ENCODE peak calls at places on chromosomes 1 and 21, in seven cellular contexts. One of them, this sample, is unnamed.

GRCh38 chr1:109266965-109267364 is 16.0 kb downstream of the PSRC1 start:
- DNase-seq in T-helper 9 cell: no peak
- DNase-seq in NCI-H1092 treated with DMSO at 0.1 percent for 48 hours: no peak
- DNase-seq in tibial artery: no peak
- DNase-seq in activated T-helper 1 cell treated with anti-CD3 and anti-CD28 coated beads, Interleukin-12 subunit alpha, Interleukin-12 subunit beta, Interleukin-2, Interleukin-4 antibody, amounts not matched to agents 30 ng/mL and 10 ng/mL and 1 ng/mL, durations not matched to agents 14 hours and 24 hours and 36 hours: no peak
- DNase-seq in glomerular endothelial cell: no peak
- DNase-seq in OCI-LY7: no peak
- DNase-seq in this sample: no peak

GRCh38 chr1:26582836-26583460 is 53.4 kb downstream of the RPS6KA1 start:
- DNase-seq in OCI-LY7: no peak
- DNase-seq in tibial artery: peak; percentile 77
- DNase-seq in glomerular endothelial cell: no peak
- DNase-seq in activated T-helper 1 cell treated with anti-CD3 and anti-CD28 coated beads, Interleukin-12 subunit alpha, Interleukin-12 subunit beta, Interleukin-2, Interleukin-4 antibody, amounts not matched to agents 30 ng/mL and 10 ng/mL and 1 ng/mL, durations not matched to agents 14 hours and 24 hours and 36 hours: peak; percentile 37
- DNase-seq in T-helper 9 cell: no peak
- DNase-seq in NCI-H1092 treated with DMSO at 0.1 percent for 48 hours: no peak
- DNase-seq in this sample: peak; percentile 67

GRCh38 chr21:45365608-45366241 is 39.2 kb upstream of the COL18A1 start:
- DNase-seq in activated T-helper 1 cell treated with anti-CD3 and anti-CD28 coated beads, Interleukin-12 subunit alpha, Interleukin-12 subunit beta, Interleukin-2, Interleukin-4 antibody, amounts not matched to agents 30 ng/mL and 10 ng/mL and 1 ng/mL, durations not matched to agents 14 hours and 24 hours and 36 hours: no peak
- DNase-seq in NCI-H1092 treated with DMSO at 0.1 percent for 48 hours: no peak
- DNase-seq in glomerular endothelial cell: peak; percentile 48
- DNase-seq in tibial artery: no peak
- DNase-seq in OCI-LY7: no peak
- DNase-seq in T-helper 9 cell: no peak
- DNase-seq in this sample: no peak

GRCh38 chr1:172977296-172978027 is 73.3 kb downstream of the TNFSF18 start:
- DNase-seq in glomerular endothelial cell: no peak
- DNase-seq in T-helper 9 cell: no peak
- DNase-seq in NCI-H1092 treated with DMSO at 0.1 percent for 48 hours: no peak
- DNase-seq in OCI-LY7: no peak
- DNase-seq in activated T-helper 1 cell treated with anti-CD3 and anti-CD28 coated beads, Interleukin-12 subunit alpha, Interleukin-12 subunit beta, Interleukin-2, Interleukin-4 antibody, amounts not matched to agents 30 ng/mL and 10 ng/mL and 1 ng/mL, durations not matched to agents 14 hours and 24 hours and 36 hours: no peak
- DNase-seq in tibial artery: no peak
- DNase-seq in this sample: no peak

GRCh38 chr1:203954788-203955552 is 93.6 kb downstream of the SNRPE start:
- DNase-seq in NCI-H1092 treated with DMSO at 0.1 percent for 48 hours: no peak
- DNase-seq in T-helper 9 cell: no peak
- DNase-seq in glomerular endothelial cell: no peak
- DNase-seq in activated T-helper 1 cell treated with anti-CD3 and anti-CD28 coated beads, Interleukin-12 subunit alpha, Interleukin-12 subunit beta, Interleukin-2, Interleukin-4 antibody, amounts not matched to agents 30 ng/mL and 10 ng/mL and 1 ng/mL, durations not matched to agents 14 hours and 24 hours and 36 hours: no peak
- DNase-seq in tibial artery: no peak
- DNase-seq in OCI-LY7: peak; percentile 78
- DNase-seq in this sample: no peak

GRCh38 chr1:67953301-67953700 is 97.1 kb downstream of the DIRAS3 start:
- DNase-seq in NCI-H1092 treated with DMSO at 0.1 percent for 48 hours: no peak
- DNase-seq in T-helper 9 cell: no peak
- DNase-seq in activated T-helper 1 cell treated with anti-CD3 and anti-CD28 coated beads, Interleukin-12 subunit alpha, Interleukin-12 subunit beta, Interleukin-2, Interleukin-4 antibody, amounts not matched to agents 30 ng/mL and 10 ng/mL and 1 ng/mL, durations not matched to agents 14 hours and 24 hours and 36 hours: no peak
- DNase-seq in tibial artery: no peak
- DNase-seq in OCI-LY7: no peak
- DNase-seq in glomerular endothelial cell: peak; percentile 4
- DNase-seq in this sample: no peak

GRCh38 chr1:151478923-151479322 is 19.6 kb upstream of the POGZ start:
- DNase-seq in tibial artery: no peak
- DNase-seq in activated T-helper 1 cell treated with anti-CD3 and anti-CD28 coated beads, Interleukin-12 subunit alpha, Interleukin-12 subunit beta, Interleukin-2, Interleukin-4 antibody, amounts not matched to agents 30 ng/mL and 10 ng/mL and 1 ng/mL, durations not matched to agents 14 hours and 24 hours and 36 hours: no peak
- DNase-seq in T-helper 9 cell: no peak
- DNase-seq in glomerular endothelial cell: no peak
- DNase-seq in NCI-H1092 treated with DMSO at 0.1 percent for 48 hours: no peak
- DNase-seq in OCI-LY7: no peak
- DNase-seq in this sample: no peak

GRCh38 chr1:7450772-7451171 is 320.3 kb upstream of the VAMP3 start:
- DNase-seq in tibial artery: no peak
- DNase-seq in NCI-H1092 treated with DMSO at 0.1 percent for 48 hours: no peak
- DNase-seq in T-helper 9 cell: no peak
- DNase-seq in activated T-helper 1 cell treated with anti-CD3 and anti-CD28 coated beads, Interleukin-12 subunit alpha, Interleukin-12 subunit beta, Interleukin-2, Interleukin-4 antibody, amounts not matched to agents 30 ng/mL and 10 ng/mL and 1 ng/mL, durations not matched to agents 14 hours and 24 hours and 36 hours: no peak
- DNase-seq in glomerular endothelial cell: no peak
- DNase-seq in OCI-LY7: no peak
- DNase-seq in this sample: no peak

GRCh38 chr1:77776007-77776725 is 3.3 kb upstream of the MIGA1 start:
- DNase-seq in OCI-LY7: no peak
- DNase-seq in T-helper 9 cell: no peak
- DNase-seq in NCI-H1092 treated with DMSO at 0.1 percent for 48 hours: no peak
- DNase-seq in activated T-helper 1 cell treated with anti-CD3 and anti-CD28 coated beads, Interleukin-12 subunit alpha, Interleukin-12 subunit beta, Interleukin-2, Interleukin-4 antibody, amounts not matched to agents 30 ng/mL and 10 ng/mL and 1 ng/mL, durations not matched to agents 14 hours and 24 hours and 36 hours: no peak
- DNase-seq in tibial artery: no peak
- DNase-seq in glomerular endothelial cell: no peak
- DNase-seq in this sample: no peak

GRCh38 chr1:201383647-201384405 is 6.3 kb upstream of the TNNT2 start:
- DNase-seq in NCI-H1092 treated with DMSO at 0.1 percent for 48 hours: peak; percentile 27
- DNase-seq in T-helper 9 cell: no peak
- DNase-seq in activated T-helper 1 cell treated with anti-CD3 and anti-CD28 coated beads, Interleukin-12 subunit alpha, Interleukin-12 subunit beta, Interleukin-2, Interleukin-4 antibody, amounts not matched to agents 30 ng/mL and 10 ng/mL and 1 ng/mL, durations not matched to agents 14 hours and 24 hours and 36 hours: no peak
- DNase-seq in OCI-LY7: no peak
- DNase-seq in glomerular endothelial cell: no peak
- DNase-seq in tibial artery: no peak
- DNase-seq in this sample: no peak

GRCh38 chr1:224317383-224318045 is 12.5 kb downstream of the NVL start:
- DNase-seq in T-helper 9 cell: no peak
- DNase-seq in glomerular endothelial cell: no peak
- DNase-seq in activated T-helper 1 cell treated with anti-CD3 and anti-CD28 coated beads, Interleukin-12 subunit alpha, Interleukin-12 subunit beta, Interleukin-2, Interleukin-4 antibody, amounts not matched to agents 30 ng/mL and 10 ng/mL and 1 ng/mL, durations not matched to agents 14 hours and 24 hours and 36 hours: no peak
- DNase-seq in OCI-LY7: no peak
- DNase-seq in tibial artery: no peak
- DNase-seq in NCI-H1092 treated with DMSO at 0.1 percent for 48 hours: peak; percentile 85
- DNase-seq in this sample: no peak

GRCh38 chr1:109882288-109883245 is 28.1 kb upstream of the CSF1 start:
- DNase-seq in NCI-H1092 treated with DMSO at 0.1 percent for 48 hours: no peak
- DNase-seq in T-helper 9 cell: no peak
- DNase-seq in tibial artery: peak; percentile 59
- DNase-seq in OCI-LY7: no peak
- DNase-seq in glomerular endothelial cell: no peak
- DNase-seq in activated T-helper 1 cell treated with anti-CD3 and anti-CD28 coated beads, Interleukin-12 subunit alpha, Interleukin-12 subunit beta, Interleukin-2, Interleukin-4 antibody, amounts not matched to agents 30 ng/mL and 10 ng/mL and 1 ng/mL, durations not matched to agents 14 hours and 24 hours and 36 hours: no peak
- DNase-seq in this sample: no peak

GRCh38 chr1:106584127-106584526 is 472.3 kb upstream of the PRMT6 start:
- DNase-seq in activated T-helper 1 cell treated with anti-CD3 and anti-CD28 coated beads, Interleukin-12 subunit alpha, Interleukin-12 subunit beta, Interleukin-2, Interleukin-4 antibody, amounts not matched to agents 30 ng/mL and 10 ng/mL and 1 ng/mL, durations not matched to agents 14 hours and 24 hours and 36 hours: no peak
- DNase-seq in OCI-LY7: no peak
- DNase-seq in glomerular endothelial cell: no peak
- DNase-seq in NCI-H1092 treated with DMSO at 0.1 percent for 48 hours: no peak
- DNase-seq in T-helper 9 cell: no peak
- DNase-seq in tibial artery: no peak
- DNase-seq in this sample: no peak

GRCh38 chr1:59020151-59020997 is 236.5 kb upstream of the JUN start:
- DNase-seq in activated T-helper 1 cell treated with anti-CD3 and anti-CD28 coated beads, Interleukin-12 subunit alpha, Interleukin-12 subunit beta, Interleukin-2, Interleukin-4 antibody, amounts not matched to agents 30 ng/mL and 10 ng/mL and 1 ng/mL, durations not matched to agents 14 hours and 24 hours and 36 hours: peak; percentile 51
- DNase-seq in OCI-LY7: peak; percentile 73
- DNase-seq in glomerular endothelial cell: no peak
- DNase-seq in T-helper 9 cell: no peak
- DNase-seq in tibial artery: peak; percentile 77
- DNase-seq in NCI-H1092 treated with DMSO at 0.1 percent for 48 hours: no peak
- DNase-seq in this sample: peak; percentile 29

GRCh38 chr21:45995686-45996179 is 14.2 kb downstream of the COL6A1 start:
- DNase-seq in tibial artery: peak; percentile 65
- DNase-seq in OCI-LY7: no peak
- DNase-seq in glomerular endothelial cell: no peak
- DNase-seq in T-helper 9 cell: no peak
- DNase-seq in NCI-H1092 treated with DMSO at 0.1 percent for 48 hours: no peak
- DNase-seq in activated T-helper 1 cell treated with anti-CD3 and anti-CD28 coated beads, Interleukin-12 subunit alpha, Interleukin-12 subunit beta, Interleukin-2, Interleukin-4 antibody, amounts not matched to agents 30 ng/mL and 10 ng/mL and 1 ng/mL, durations not matched to agents 14 hours and 24 hours and 36 hours: no peak
- DNase-seq in this sample: peak; percentile 61

GRCh38 chr1:3729594-3730555 is 22.4 kb upstream of the CCDC27 start:
- DNase-seq in tibial artery: no peak
- DNase-seq in T-helper 9 cell: no peak
- DNase-seq in activated T-helper 1 cell treated with anti-CD3 and anti-CD28 coated beads, Interleukin-12 subunit alpha, Interleukin-12 subunit beta, Interleukin-2, Interleukin-4 antibody, amounts not matched to agents 30 ng/mL and 10 ng/mL and 1 ng/mL, durations not matched to agents 14 hours and 24 hours and 36 hours: no peak
- DNase-seq in glomerular endothelial cell: no peak
- DNase-seq in OCI-LY7: no peak
- DNase-seq in NCI-H1092 treated with DMSO at 0.1 percent for 48 hours: no peak
- DNase-seq in this sample: no peak

GRCh38 chr1:174877208-174877673 is 122.5 kb upstream of the CACYBP start:
- DNase-seq in NCI-H1092 treated with DMSO at 0.1 percent for 48 hours: peak; percentile 74
- DNase-seq in OCI-LY7: peak; percentile 70
- DNase-seq in T-helper 9 cell: no peak
- DNase-seq in activated T-helper 1 cell treated with anti-CD3 and anti-CD28 coated beads, Interleukin-12 subunit alpha, Interleukin-12 subunit beta, Interleukin-2, Interleukin-4 antibody, amounts not matched to agents 30 ng/mL and 10 ng/mL and 1 ng/mL, durations not matched to agents 14 hours and 24 hours and 36 hours: no peak
- DNase-seq in tibial artery: no peak
- DNase-seq in glomerular endothelial cell: no peak
- DNase-seq in this sample: no peak

GRCh38 chr1:225999912-226000337 is 782 bp upstream of the SDE2 start:
- DNase-seq in NCI-H1092 treated with DMSO at 0.1 percent for 48 hours: peak; percentile 82
- DNase-seq in T-helper 9 cell: peak; percentile 39
- DNase-seq in glomerular endothelial cell: no peak
- DNase-seq in activated T-helper 1 cell treated with anti-CD3 and anti-CD28 coated beads, Interleukin-12 subunit alpha, Interleukin-12 subunit beta, Interleukin-2, Interleukin-4 antibody, amounts not matched to agents 30 ng/mL and 10 ng/mL and 1 ng/mL, durations not matched to agents 14 hours and 24 hours and 36 hours: no peak
- DNase-seq in OCI-LY7: peak; percentile 70
- DNase-seq in tibial artery: no peak
- DNase-seq in this sample: no peak

GRCh38 chr1:183635112-183635605 is 424 bp downstream of the ARPC5 start:
- DNase-seq in activated T-helper 1 cell treated with anti-CD3 and anti-CD28 coated beads, Interleukin-12 subunit alpha, Interleukin-12 subunit beta, Interleukin-2, Interleukin-4 antibody, amounts not matched to agents 30 ng/mL and 10 ng/mL and 1 ng/mL, durations not matched to agents 14 hours and 24 hours and 36 hours: peak; percentile 13
- DNase-seq in tibial artery: peak; percentile 77
- DNase-seq in NCI-H1092 treated with DMSO at 0.1 percent for 48 hours: peak; percentile 49
- DNase-seq in OCI-LY7: peak; percentile 24
- DNase-seq in T-helper 9 cell: peak; percentile 11
- DNase-seq in glomerular endothelial cell: no peak
- DNase-seq in this sample: no peak

GRCh38 chr1:190754769-190755168 is 277.1 kb upstream of the BRINP3 start:
- DNase-seq in glomerular endothelial cell: peak; percentile 41
- DNase-seq in NCI-H1092 treated with DMSO at 0.1 percent for 48 hours: no peak
- DNase-seq in T-helper 9 cell: no peak
- DNase-seq in OCI-LY7: no peak
- DNase-seq in activated T-helper 1 cell treated with anti-CD3 and anti-CD28 coated beads, Interleukin-12 subunit alpha, Interleukin-12 subunit beta, Interleukin-2, Interleukin-4 antibody, amounts not matched to agents 30 ng/mL and 10 ng/mL and 1 ng/mL, durations not matched to agents 14 hours and 24 hours and 36 hours: no peak
- DNase-seq in tibial artery: no peak
- DNase-seq in this sample: no peak

GRCh38 chr1:159162511-159163265 is 8.7 kb upstream of the CADM3 start:
- DNase-seq in glomerular endothelial cell: no peak
- DNase-seq in OCI-LY7: no peak
- DNase-seq in NCI-H1092 treated with DMSO at 0.1 percent for 48 hours: no peak
- DNase-seq in activated T-helper 1 cell treated with anti-CD3 and anti-CD28 coated beads, Interleukin-12 subunit alpha, Interleukin-12 subunit beta, Interleukin-2, Interleukin-4 antibody, amounts not matched to agents 30 ng/mL and 10 ng/mL and 1 ng/mL, durations not matched to agents 14 hours and 24 hours and 36 hours: no peak
- DNase-seq in tibial artery: no peak
- DNase-seq in T-helper 9 cell: no peak
- DNase-seq in this sample: no peak

GRCh38 chr1:213284626-213285025 is 233.6 kb downstream of the RPS6KC1 start:
- DNase-seq in activated T-helper 1 cell treated with anti-CD3 and anti-CD28 coated beads, Interleukin-12 subunit alpha, Interleukin-12 subunit beta, Interleukin-2, Interleukin-4 antibody, amounts not matched to agents 30 ng/mL and 10 ng/mL and 1 ng/mL, durations not matched to agents 14 hours and 24 hours and 36 hours: no peak
- DNase-seq in tibial artery: no peak
- DNase-seq in T-helper 9 cell: no peak
- DNase-seq in glomerular endothelial cell: no peak
- DNase-seq in OCI-LY7: no peak
- DNase-seq in NCI-H1092 treated with DMSO at 0.1 percent for 48 hours: no peak
- DNase-seq in this sample: no peak

GRCh38 chr1:247760456-247760855 is at the start of gene OR1C1:
- DNase-seq in tibial artery: no peak
- DNase-seq in glomerular endothelial cell: no peak
- DNase-seq in activated T-helper 1 cell treated with anti-CD3 and anti-CD28 coated beads, Interleukin-12 subunit alpha, Interleukin-12 subunit beta, Interleukin-2, Interleukin-4 antibody, amounts not matched to agents 30 ng/mL and 10 ng/mL and 1 ng/mL, durations not matched to agents 14 hours and 24 hours and 36 hours: no peak
- DNase-seq in T-helper 9 cell: no peak
- DNase-seq in OCI-LY7: no peak
- DNase-seq in NCI-H1092 treated with DMSO at 0.1 percent for 48 hours: no peak
- DNase-seq in this sample: no peak

This sample was measured in ascending aorta.